ENCODE peak calls at places on chromosomes 16 and 17, in six cellular contexts. I is HEK293T, W is A549, T is GM12878, K is K562, Z is HepG2. N is an unnamed sample.

GRCh38 chr16:2770057-2770780 is 6.9 kb downstream of the ELOB start:
- DNase-seq in I (no peak), W (peak), T (no peak), K (peak), Z (no peak), N (no peak)

GRCh38 chr16:66717112-66717675 is 20.7 kb upstream of the CMTM4 start:
- DNase-seq in I (peak), W (peak), T (no peak), K (peak), Z (peak), N (peak)

GRCh38 chr17:58269557-58270291 is 11.0 kb downstream of the MPO start:
- DNase-seq in I (peak), W (no peak), T (no peak), K (peak), Z (no peak), N (no peak)

GRCh38 chr16:81251871-81252270 is 13.4 kb downstream of the BCO1 start:
- DNase-seq in I (no peak), W (no peak), T (no peak), K (no peak), Z (no peak), N (peak)

GRCh38 chr17:29113334-29113733 is 66.9 kb downstream of the MYO18A start:
- DNase-seq in I (no peak), W (no peak), T (no peak), K (no peak), Z (no peak), N (no peak)

GRCh38 chr17:82225368-82226029 is 3.3 kb upstream of the SLC16A3 start:
- DNase-seq in I (no peak), W (no peak), T (no peak), K (no peak), Z (no peak), N (no peak)

GRCh38 chr16:26382607-26383006 is 684.1 kb upstream of the C16orf82 start:
- DNase-seq in I (no peak), W (no peak), T (no peak), K (no peak), Z (no peak), N (no peak)

GRCh38 chr17:82915010-82915696 is 75.3 kb upstream of the ZNF750 start:
- DNase-seq in I (no peak), W (no peak), T (peak), K (no peak), Z (no peak), N (no peak)

GRCh38 chr16:89921131-89921698 is 1.9 kb upstream of the TUBB3 start:
- DNase-seq in I (no peak), W (no peak), T (no peak), K (no peak), Z (peak), N (no peak)

GRCh38 chr16:76583995-76584394 is 306.8 kb downstream of the CNTNAP4 start:
- DNase-seq in I (no peak), W (no peak), T (no peak), K (no peak), Z (no peak), N (no peak)

GRCh38 chr16:3112058-3112880 is at the start of gene ZNF205:
- DNase-seq in I (peak), W (peak), T (no peak), K (peak), Z (peak), N (peak)

GRCh38 chr17:46727572-46728348 is 90.7 kb downstream of the WNT3 start:
- DNase-seq in I (no peak), W (peak), T (no peak), K (no peak), Z (no peak), N (peak)

GRCh38 chr16:86827521-86827920 is 249.2 kb downstream of the FOXL1 start:
- DNase-seq in I (no peak), W (no peak), T (no peak), K (no peak), Z (no peak), N (no peak)

GRCh38 chr17:10790491-10791401 is 13.2 kb downstream of the TMEM238L start:
- DNase-seq in I (no peak), W (no peak), T (no peak), K (peak), Z (no peak), N (no peak)

GRCh38 chr16:66391726-66392670 is 25.5 kb downstream of the CDH5 start:
- DNase-seq in I (no peak), W (no peak), T (no peak), K (no peak), Z (no peak), N (no peak)

GRCh38 chr16:50315346-50315997 is 49.1 kb downstream of the ADCY7 start:
- DNase-seq in I (no peak), W (no peak), T (no peak), K (no peak), Z (no peak), N (no peak)

GRCh38 chr17:50800196-50800700 is 32.9 kb upstream of the ANKRD40CL start:
- DNase-seq in I (no peak), W (no peak), T (no peak), K (no peak), Z (no peak), N (no peak)

GRCh38 chr17:8080208-8080798 is 7.2 kb downstream of the ALOX12B start:
- DNase-seq in I (no peak), W (no peak), T (no peak), K (no peak), Z (no peak), N (no peak)

GRCh38 chr17:9200699-9201359 is 179.5 kb downstream of the NTN1 start:
- DNase-seq in I (no peak), W (no peak), T (peak), K (no peak), Z (no peak), N (no peak)

GRCh38 chr16:30649725-30650368 is 913 bp upstream of the PRR14 start:
- DNase-seq in I (no peak), W (no peak), T (no peak), K (no peak), Z (no peak), N (no peak)

GRCh38 chr17:78403822-78404221 is 25.4 kb downstream of the PGS1 start:
- DNase-seq in I (no peak), W (no peak), T (no peak), K (no peak), Z (no peak), N (no peak)

GRCh38 chr17:78406396-78406795 is 27.9 kb downstream of the PGS1 start:
- DNase-seq in I (no peak), W (no peak), T (no peak), K (no peak), Z (no peak), N (no peak)

GRCh38 chr17:78408476-78409020 is 30.1 kb downstream of the PGS1 start:
- DNase-seq in I (no peak), W (no peak), T (no peak), K (no peak), Z (no peak), N (no peak)

GRCh38 chr17:78409191-78409621 is 30.8 kb downstream of the PGS1 start:
- DNase-seq in I (no peak), W (peak), T (no peak), K (no peak), Z (no peak), N (no peak)

GRCh38 chr17:78407387-78407990 is 29.0 kb downstream of the PGS1 start:
- DNase-seq in I (no peak), W (no peak), T (no peak), K (no peak), Z (no peak), N (peak)
- TF ChIP-seq BHLHE40 in I (no peak), W (no peak), T (no peak), K (no peak), Z (no peak), N (no peak)

GRCh38 chr17:79363552-79364275 is 247.1 kb downstream of the RBFOX3 start:
- DNase-seq in I (no peak), W (no peak), T (no peak), K (no peak), Z (no peak), N (no peak)
- TF ChIP-seq BHLHE40 in I (no peak), W (no peak), T (no peak), K (no peak), Z (no peak), N (no peak)

GRCh38 chr17:61970030-61970429 is 42.2 kb upstream of the INTS2 start:
- DNase-seq in I (no peak), W (no peak), T (no peak), K (no peak), Z (no peak), N (no peak)

GRCh38 chr17:61967729-61968128 is 39.9 kb upstream of the INTS2 start:
- DNase-seq in I (no peak), W (no peak), T (no peak), K (no peak), Z (no peak), N (peak)

GRCh38 chr17:61968757-61969156 is 41.0 kb upstream of the INTS2 start:
- DNase-seq in I (no peak), W (no peak), T (no peak), K (no peak), Z (no peak), N (no peak)

GRCh38 chr17:61974115-61974514 is 46.3 kb upstream of the INTS2 start:
- DNase-seq in I (no peak), W (no peak), T (no peak), K (no peak), Z (no peak), N (no peak)

GRCh38 chr17:61972311-61972710 is 44.5 kb upstream of the INTS2 start:
- DNase-seq in I (no peak), W (no peak), T (no peak), K (no peak), Z (no peak), N (no peak)
- TF ChIP-seq BHLHE40 in I (no peak), W (no peak), T (no peak), K (no peak), Z (no peak), N (no peak)

GRCh38 chr17:80997471-80998387 is 6.1 kb downstream of the CHMP6 start:
- DNase-seq in I (no peak), W (no peak), T (no peak), K (no peak), Z (no peak), N (no peak)
- TF ChIP-seq BHLHE40 in I (no peak), W (no peak), T (no peak), K (no peak), Z (no peak), N (no peak)

GRCh38 chr17:48054238-48055185 is 6.4 kb downstream of the NFE2L1 start:
- DNase-seq in I (no peak), W (no peak), T (no peak), K (peak), Z (no peak), N (peak)
- TF ChIP-seq BHLHE40 in I (no peak), W (no peak), T (no peak), K (no peak), Z (no peak), N (no peak)

GRCh38 chr17:63361182-63361581 is 84.9 kb downstream of the CYB561 start:
- DNase-seq in I (no peak), W (no peak), T (no peak), K (no peak), Z (no peak), N (no peak)
- TF ChIP-seq BHLHE40 in I (no peak), W (no peak), T (no peak), K (no peak), Z (no peak), N (no peak)

GRCh38 chr16:88613911-88614817 is 24.2 kb upstream of the IL17C start:
- DNase-seq in I (no peak), W (no peak), T (no peak), K (no peak), Z (no peak), N (peak)
- TF ChIP-seq BHLHE40 in I (no peak), W (no peak), T (no peak), K (no peak), Z (no peak), N (no peak)

GRCh38 chr16:84284168-84284722 is 10.4 kb upstream of the WFDC1 start:
- DNase-seq in I (no peak), W (no peak), T (no peak), K (peak), Z (peak), N (no peak)
- TF ChIP-seq BHLHE40 in I (no peak), W (no peak), T (no peak), K (no peak), Z (no peak), N (no peak)